ENCODE peak calls at places on chromosomes 7 and 10, in seven cellular contexts. A is lung, B is cardiac muscle cell, P is uterus, R is ascending aorta, Z is Caco-2, T is A549. E is an unnamed sample.

GRCh38 chr10:3107426-3107961 is 40.1 kb downstream of the PFKP start:
- DNase-seq in A (peak; percentile 86), R (peak; percentile 84), B (no peak), Z (no peak), T (peak; percentile 88), P (peak; percentile 75), E (peak; percentile 98)

GRCh38 chr7:149196705-149197171 is 1.4 kb downstream of the ZNF282 start:
- DNase-seq in P (no peak), A (no peak), R (no peak), Z (peak; percentile 23), B (peak; percentile 12), T (peak; percentile 36), E (no peak)

GRCh38 chr7:157779206-157779605 is 442.4 kb downstream of the DNAJB6 start:
- DNase-seq in Z (no peak), A (no peak), B (no peak), R (no peak), T (no peak), P (no peak), E (no peak)

GRCh38 chr10:68435803-68436202 is 28.7 kb upstream of the RUFY2 start:
- DNase-seq in R (no peak), T (no peak), P (no peak), Z (no peak), B (no peak), A (no peak), E (no peak)

GRCh38 chr10:114708717-114709352 is 50.8 kb upstream of the ABLIM1 start:
- DNase-seq in Z (no peak), P (no peak), B (no peak), T (peak; percentile 58), R (no peak), A (no peak), E (peak; percentile 75)

GRCh38 chr10:72026251-72026650 is 62.1 kb downstream of the CHST3 start:
- DNase-seq in P (no peak), B (no peak), Z (no peak), T (no peak), R (no peak), A (no peak), E (no peak)

GRCh38 chr10:59372543-59372942 is 10.2 kb upstream of the FAM13C start:
- DNase-seq in P (no peak), B (no peak), T (no peak), R (no peak), Z (no peak), A (no peak), E (no peak)

GRCh38 chr7:140685407-140686087 is 11.0 kb upstream of the NDUFB2 start:
- DNase-seq in Z (no peak), P (no peak), A (no peak), B (no peak), T (no peak), R (no peak), E (no peak)

GRCh38 chr7:49855281-49855980 is 82.0 kb downstream of the VWC2 start:
- DNase-seq in A (no peak), R (no peak), P (no peak), B (no peak), Z (no peak), T (no peak), E (no peak)

GRCh38 chr7:20529260-20529659 is 86.2 kb upstream of the ABCB5 start:
- DNase-seq in B (no peak), A (no peak), T (no peak), R (no peak), P (no peak), Z (no peak), E (no peak)

GRCh38 chr7:81170291-81170690 is 251.4 kb upstream of the SEMA3C start:
- DNase-seq in R (no peak), P (no peak), T (no peak), A (no peak), B (no peak), Z (no peak), E (no peak)

GRCh38 chr7:50450691-50451051 is 521 bp upstream of the FIGNL1 start:
- DNase-seq in B (no peak), P (no peak), Z (no peak), A (no peak), R (no peak), T (peak; percentile 10), E (no peak)

GRCh38 chr10:6473430-6473829 is 106.6 kb downstream of the PRKCQ start:
- DNase-seq in Z (no peak), B (no peak), T (no peak), P (no peak), R (no peak), A (no peak), E (no peak)

GRCh38 chr7:36278069-36278766 is 111.4 kb upstream of the ANLN start:
- DNase-seq in P (no peak), T (no peak), A (no peak), Z (no peak), R (no peak), B (no peak), E (no peak)

GRCh38 chr10:48456361-48456804 is 148.5 kb downstream of the ARHGAP22 start:
- DNase-seq in A (peak; percentile 52), B (peak; percentile 52), R (no peak), T (no peak), P (no peak), Z (no peak), E (no peak)

GRCh38 chr7:154431045-154431444 is 378.8 kb downstream of the DPP6 start:
- DNase-seq in T (no peak), B (no peak), P (no peak), A (no peak), R (no peak), Z (no peak), E (no peak)
- H3K4me3 ChIP-seq in T (no peak overlapping the region), B (no peak overlapping the region), P (no peak overlapping the region), A (no peak overlapping the region), R (no peak overlapping the region), Z (no peak overlapping the region), E (no peak overlapping the region)

GRCh38 chr7:133641436-133641835 is 388.6 kb downstream of the EXOC4 start:
- DNase-seq in Z (no peak), T (no peak), P (no peak), R (no peak), A (no peak), B (no peak), E (no peak)
- TF ChIP-seq CTCF in Z (peak; percentile 10), T (no peak), P (no peak), R (no peak), A (no peak), B (no peak), E (no peak)

DNA sequence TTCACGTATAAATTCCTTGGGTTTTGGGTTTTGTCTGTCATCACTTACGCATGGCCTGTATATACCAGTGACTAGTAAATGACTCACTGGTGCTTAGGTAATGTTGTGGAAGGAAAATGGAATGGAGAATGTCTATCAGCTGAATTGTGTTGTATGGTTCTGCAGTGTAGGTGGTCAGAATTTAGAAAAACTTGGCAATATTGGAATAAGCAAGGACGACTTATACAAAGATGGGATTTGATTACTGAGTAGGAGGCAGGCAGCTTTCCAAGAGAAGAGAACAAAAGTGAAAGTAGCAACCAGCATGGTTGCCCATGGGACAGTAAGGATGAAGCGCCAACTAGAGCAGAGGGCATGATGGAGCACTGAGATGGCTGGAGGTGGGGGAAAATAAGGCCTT is 168.6 kb upstream of the CSTF2T start:
- DNase-seq in R (no peak), A (no peak), P (no peak), T (no peak), B (no peak), Z (no peak), E (no peak)
- H3K4me3 ChIP-seq in R (no peak overlapping the region), A (no peak overlapping the region), P (no peak overlapping the region), T (no peak overlapping the region), B (no peak overlapping the region), Z (no peak overlapping the region), E (no peak overlapping the region)

GRCh38 chr7:77935652-77936348 is 137.2 kb downstream of the PHTF2 start:
- DNase-seq in A (no peak), R (no peak), B (no peak), T (peak; percentile 6), P (no peak), Z (no peak), E (no peak)
- TF ChIP-seq CTCF in A (no peak), R (peak; percentile 25), B (peak; percentile 37), T (peak; percentile 33), P (no peak), Z (no peak), E (peak; percentile 1)

E was measured in epithelial cell of proximal tubule.